ENCODE peak calls at places on chromosomes 7 and 10, in six cellular contexts. C is HCT116, E is endothelial cell of umbilical vein, O is GM12891, X is stomach, Y is sigmoid colon. A is an unnamed sample.

GRCh38 chr7:151679073-151679708 is 159.5 kb upstream of the RHEB start:
- DNase-seq in C (no peak), E (no peak), O (no peak), X (no peak), Y (peak), A (no peak)

GRCh38 chr10:86613905-86614304 is 40.4 kb upstream of the OPN4 start:
- DNase-seq in C (no peak), E (no peak), O (no peak), X (no peak), Y (no peak), A (no peak)

GRCh38 chr10:110730345-110731055 is 86.4 kb downstream of the RBM20 start:
- DNase-seq in C (no peak), E (no peak), O (no peak), X (no peak), Y (no peak), A (no peak)

GRCh38 chr7:127768241-127768640 is 116.2 kb downstream of the SND1 start:
- DNase-seq in C (no peak), E (no peak), O (no peak), X (no peak), Y (no peak), A (no peak)

GRCh38 chr7:80154656-80155325 is 20.2 kb downstream of the GNAI1 start:
- DNase-seq in C (no peak), E (peak), O (no peak), X (no peak), Y (no peak), A (no peak)

GRCh38 chr7:22563621-22564241 is 63.7 kb upstream of the STEAP1B start:
- DNase-seq in C (no peak), E (peak), O (no peak), X (no peak), Y (no peak), A (no peak)

GRCh38 chr10:1774796-1775195 is 37.5 kb upstream of the ADARB2 start:
- DNase-seq in C (no peak), E (no peak), O (no peak), X (no peak), Y (no peak), A (no peak)

GRCh38 chr10:97332586-97333350 is 1.8 kb downstream of the FRAT2 start:
- DNase-seq in C (no peak), E (peak), O (no peak), X (peak), Y (peak), A (no peak)

GRCh38 chr10:124652701-124653100 is 91.5 kb downstream of the FAM53B start:
- DNase-seq in C (no peak), E (no peak), O (no peak), X (no peak), Y (no peak), A (no peak)

GRCh38 chr10:124650820-124651401 is 93.3 kb downstream of the FAM53B start:
- DNase-seq in C (no peak), E (no peak), O (peak), X (no peak), Y (no peak), A (peak)

GRCh38 chr10:124653311-124653710 is 90.9 kb downstream of the FAM53B start:
- DNase-seq in C (no peak), E (no peak), O (no peak), X (no peak), Y (no peak), A (no peak)

GRCh38 chr10:124651402-124651887 is 92.7 kb downstream of the FAM53B start:
- DNase-seq in C (no peak), E (no peak), O (no peak), X (no peak), Y (no peak), A (no peak)

DNA sequence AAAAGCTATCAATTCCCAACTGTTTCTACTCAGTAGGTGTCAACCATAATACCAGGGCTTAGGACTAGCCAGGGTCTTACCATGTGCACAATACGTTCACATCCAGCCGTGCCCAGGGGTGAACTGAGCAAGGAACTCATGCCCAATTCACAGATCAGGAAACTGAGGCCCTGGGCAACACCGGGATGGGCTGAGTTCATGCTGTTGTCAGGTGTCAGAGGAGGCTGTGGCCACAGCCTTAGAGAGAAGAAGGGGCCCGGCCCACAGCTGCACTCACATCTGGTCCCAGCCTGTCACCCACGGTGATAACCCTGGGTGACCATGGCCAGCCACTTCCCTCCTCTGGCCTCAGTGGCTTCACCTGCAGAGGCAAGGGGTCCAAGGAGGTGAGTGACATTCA is 92.0 kb downstream of the FAM53B start:
- DNase-seq in C (no peak), E (no peak), O (no peak), X (no peak), Y (no peak), A (no peak)
- TF ChIP-seq POLR2AphosphoS5 in C (no peak), E (no peak), O (no peak), X (no peak), Y (no peak), A (no peak)

GRCh38 chr10:32054087-32054486 is 2.1 kb downstream of the KIF5B start:
- DNase-seq in C (no peak), E (peak), O (no peak), X (no peak), Y (peak), A (no peak)
- TF ChIP-seq POLR2A in C (no peak), E (no peak), O (no peak), X (no peak), Y (peak), A (no peak)

GRCh38 chr7:26155531-26156375 is 3.8 kb downstream of the NFE2L3 start:
- DNase-seq in C (no peak), E (peak), O (no peak), X (no peak), Y (no peak), A (no peak)

GRCh38 chr7:26153823-26154783 is 2.1 kb downstream of the NFE2L3 start:
- DNase-seq in C (no peak), E (peak), O (no peak), X (peak), Y (no peak), A (no peak)

GRCh38 chr7:26159243-26159642 is 7.2 kb downstream of the NFE2L3 start:
- DNase-seq in C (no peak), E (peak), O (no peak), X (no peak), Y (no peak), A (no peak)

GRCh38 chr7:26157520-26158105 is 5.6 kb downstream of the NFE2L3 start:
- DNase-seq in C (no peak), E (no peak), O (no peak), X (no peak), Y (no peak), A (no peak)

GRCh38 chr7:26156454-26157365 is 4.7 kb downstream of the NFE2L3 start:
- DNase-seq in C (peak), E (peak), O (no peak), X (no peak), Y (no peak), A (no peak)
- TF ChIP-seq POLR2AphosphoS5 in C (no peak), E (peak), O (no peak), X (no peak), Y (no peak), A (no peak)

GRCh38 chr7:39951156-39951942 is 1.3 kb downstream of the CDK13 start:
- DNase-seq in C (no peak), E (peak), O (peak), X (peak), Y (peak), A (peak)
- TF ChIP-seq POLR2A in C (no peak), E (no peak), O (no peak), X (no peak), Y (no peak), A (peak)